ENCODE peak calls at places on chromosomes 5 and 9, in eight cellular contexts. One of them, this sample, is unnamed.

GRCh38 chr5:141477815-141478214 is 2.0 kb downstream of the PCDHGC3 start:
- ATAC-seq in naive thymus-derived CD8-positive, alpha-beta T cell: no peak
- ATAC-seq in activated CD8-positive, alpha-beta T cell treated with anti-CD3 and anti-CD28 coated beads for 36 hours: no peak
- ATAC-seq in lower lobe of right lung: no peak
- ATAC-seq in central memory CD8-positive, alpha-beta T cell: no peak
- ATAC-seq in GM23338: no peak
- ATAC-seq in upper lobe of left lung: no peak
- ATAC-seq in heart left ventricle: no peak
- ATAC-seq in this sample: no peak

GRCh38 chr5:1751864-1752822 is 47.5 kb downstream of the MRPL36 start:
- ATAC-seq in naive thymus-derived CD8-positive, alpha-beta T cell: no peak
- ATAC-seq in activated CD8-positive, alpha-beta T cell treated with anti-CD3 and anti-CD28 coated beads for 36 hours: no peak
- ATAC-seq in lower lobe of right lung: no peak
- ATAC-seq in central memory CD8-positive, alpha-beta T cell: no peak
- ATAC-seq in GM23338: no peak
- ATAC-seq in upper lobe of left lung: no peak
- ATAC-seq in heart left ventricle: no peak
- ATAC-seq in this sample: no peak

GRCh38 chr5:169567079-169567478 is 16.5 kb upstream of the SPDL1 start:
- ATAC-seq in naive thymus-derived CD8-positive, alpha-beta T cell: no peak
- ATAC-seq in activated CD8-positive, alpha-beta T cell treated with anti-CD3 and anti-CD28 coated beads for 36 hours: no peak
- ATAC-seq in lower lobe of right lung: no peak
- ATAC-seq in central memory CD8-positive, alpha-beta T cell: no peak
- ATAC-seq in GM23338: peak
- ATAC-seq in upper lobe of left lung: no peak
- ATAC-seq in heart left ventricle: no peak
- ATAC-seq in this sample: no peak

GRCh38 chr5:2756211-2756746 is 4.8 kb upstream of the IRX2 start:
- ATAC-seq in naive thymus-derived CD8-positive, alpha-beta T cell: no peak
- ATAC-seq in activated CD8-positive, alpha-beta T cell treated with anti-CD3 and anti-CD28 coated beads for 36 hours: no peak
- ATAC-seq in lower lobe of right lung: peak
- ATAC-seq in central memory CD8-positive, alpha-beta T cell: no peak
- ATAC-seq in GM23338: peak
- ATAC-seq in upper lobe of left lung: peak
- ATAC-seq in heart left ventricle: no peak
- ATAC-seq in this sample: no peak

GRCh38 chr5:79837707-79838620 is 148.3 kb downstream of the CMYA5 start:
- ATAC-seq in naive thymus-derived CD8-positive, alpha-beta T cell: no peak
- ATAC-seq in activated CD8-positive, alpha-beta T cell treated with anti-CD3 and anti-CD28 coated beads for 36 hours: no peak
- ATAC-seq in lower lobe of right lung: no peak
- ATAC-seq in central memory CD8-positive, alpha-beta T cell: no peak
- ATAC-seq in GM23338: no peak
- ATAC-seq in upper lobe of left lung: peak
- ATAC-seq in heart left ventricle: no peak
- ATAC-seq in this sample: no peak

GRCh38 chr5:82855000-82855399 is 222.2 kb downstream of the TMEM167A start:
- ATAC-seq in naive thymus-derived CD8-positive, alpha-beta T cell: no peak
- ATAC-seq in activated CD8-positive, alpha-beta T cell treated with anti-CD3 and anti-CD28 coated beads for 36 hours: no peak
- ATAC-seq in lower lobe of right lung: no peak
- ATAC-seq in central memory CD8-positive, alpha-beta T cell: no peak
- ATAC-seq in GM23338: no peak
- ATAC-seq in upper lobe of left lung: no peak
- ATAC-seq in heart left ventricle: no peak
- ATAC-seq in this sample: no peak

GRCh38 chr9:82105729-82106128 is 117.2 kb downstream of the SPATA31D1 start:
- ATAC-seq in naive thymus-derived CD8-positive, alpha-beta T cell: no peak
- ATAC-seq in activated CD8-positive, alpha-beta T cell treated with anti-CD3 and anti-CD28 coated beads for 36 hours: no peak
- ATAC-seq in lower lobe of right lung: no peak
- ATAC-seq in central memory CD8-positive, alpha-beta T cell: no peak
- ATAC-seq in GM23338: no peak
- ATAC-seq in upper lobe of left lung: no peak
- ATAC-seq in heart left ventricle: no peak
- ATAC-seq in this sample: no peak

GRCh38 chr9:135948873-135949665 is 12.1 kb downstream of the UBAC1 start:
- ATAC-seq in naive thymus-derived CD8-positive, alpha-beta T cell: no peak
- ATAC-seq in activated CD8-positive, alpha-beta T cell treated with anti-CD3 and anti-CD28 coated beads for 36 hours: no peak
- ATAC-seq in lower lobe of right lung: no peak
- ATAC-seq in central memory CD8-positive, alpha-beta T cell: no peak
- ATAC-seq in GM23338: no peak
- ATAC-seq in upper lobe of left lung: no peak
- ATAC-seq in heart left ventricle: no peak
- ATAC-seq in this sample: no peak

GRCh38 chr5:177980776-177981175 is 15.3 kb downstream of the PROP1 start:
- ATAC-seq in naive thymus-derived CD8-positive, alpha-beta T cell: no peak
- ATAC-seq in activated CD8-positive, alpha-beta T cell treated with anti-CD3 and anti-CD28 coated beads for 36 hours: no peak
- ATAC-seq in lower lobe of right lung: no peak
- ATAC-seq in central memory CD8-positive, alpha-beta T cell: no peak
- ATAC-seq in GM23338: peak
- ATAC-seq in upper lobe of left lung: no peak
- ATAC-seq in heart left ventricle: no peak
- ATAC-seq in this sample: no peak

This sample was measured in activated T-helper 17 cell treated with anti-CD3 and anti-CD28 coated beads, Interleukin-2, amount 50 U/mL, for 72 hours.